ENCODE peak calls at places on chromosomes 12 and 14, in nine cellular contexts. K is GM23248; T is aorta; Q is HL-60; O is tibial nerve; N is esophagus squamous epithelium; S is K562; A is lower lobe of right lung; G is CD8-positive, alpha-beta T cell. I is an unnamed sample.

GRCh38 chr12:111022386-111022785 is 102.0 kb upstream of the MYL2 start:
- DNase-seq in G (no peak), A (no peak), N (no peak), K (no peak), Q (no peak), O (no peak), T (no peak), S (no peak), I (no peak)

GRCh38 chr14:26444745-26445144 is 153.1 kb downstream of the NOVA1 start:
- DNase-seq in S (no peak), T (no peak), O (no peak), A (no peak), G (no peak), Q (no peak), N (no peak), K (peak; percentile 47), I (no peak)

GRCh38 chr12:123063535-123063934 is 83.1 kb downstream of the ARL6IP4 start:
- DNase-seq in G (no peak), N (no peak), T (no peak), K (peak; percentile 35), S (peak; percentile 69), Q (peak; percentile 35), A (peak; percentile 24), O (no peak), I (no peak)

GRCh38 chr14:100159107-100159864 is at the start of gene DEGS2:
- DNase-seq in K (peak; percentile 37), A (peak; percentile 75), N (no peak), Q (no peak), O (no peak), G (peak; percentile 67), S (peak; percentile 34), T (no peak), I (no peak)

GRCh38 chr14:69901113-69901951 is 22.1 kb downstream of the SMOC1 start:
- DNase-seq in K (peak; percentile 49), A (no peak), O (no peak), G (no peak), Q (no peak), T (no peak), S (no peak), N (no peak), I (no peak)

GRCh38 chr14:52922656-52923055 is 28.2 kb downstream of the FERMT2 start:
- DNase-seq in T (no peak), O (no peak), Q (no peak), K (peak; percentile 83), S (no peak), A (no peak), N (no peak), G (no peak), I (no peak)

GRCh38 chr12:52884526-52885293 is 20.2 kb downstream of the KRT8 start:
- DNase-seq in N (no peak), O (peak; percentile 84), T (peak; percentile 95), A (peak; percentile 85), K (peak; percentile 67), G (peak; percentile 88), Q (no peak), S (peak; percentile 87), I (no peak)

GRCh38 chr14:52380294-52380693 is 66.2 kb downstream of the PTGER2 start:
- DNase-seq in N (no peak), K (peak; percentile 81), S (no peak), A (no peak), O (no peak), G (no peak), Q (no peak), T (no peak), I (no peak)

GRCh38 chr12:89105243-89105642 is 247.1 kb downstream of the DUSP6 start:
- DNase-seq in S (no peak), A (no peak), G (no peak), T (no peak), Q (no peak), O (no peak), K (no peak), N (no peak), I (no peak)

GRCh38 chr12:89098390-89099102 is 253.8 kb downstream of the DUSP6 start:
- DNase-seq in Q (no peak), O (no peak), K (peak; percentile 13), T (no peak), S (no peak), A (no peak), N (no peak), G (no peak), I (no peak)

GRCh38 chr12:89106950-89107349 is 245.4 kb downstream of the DUSP6 start:
- DNase-seq in G (no peak), T (no peak), A (no peak), O (no peak), N (no peak), Q (no peak), K (no peak), S (no peak), I (no peak)

GRCh38 chr12:89103831-89104230 is 248.5 kb downstream of the DUSP6 start:
- DNase-seq in A (no peak), K (peak; percentile 29), S (no peak), T (no peak), Q (no peak), N (no peak), G (no peak), O (no peak), I (no peak)

DNA sequence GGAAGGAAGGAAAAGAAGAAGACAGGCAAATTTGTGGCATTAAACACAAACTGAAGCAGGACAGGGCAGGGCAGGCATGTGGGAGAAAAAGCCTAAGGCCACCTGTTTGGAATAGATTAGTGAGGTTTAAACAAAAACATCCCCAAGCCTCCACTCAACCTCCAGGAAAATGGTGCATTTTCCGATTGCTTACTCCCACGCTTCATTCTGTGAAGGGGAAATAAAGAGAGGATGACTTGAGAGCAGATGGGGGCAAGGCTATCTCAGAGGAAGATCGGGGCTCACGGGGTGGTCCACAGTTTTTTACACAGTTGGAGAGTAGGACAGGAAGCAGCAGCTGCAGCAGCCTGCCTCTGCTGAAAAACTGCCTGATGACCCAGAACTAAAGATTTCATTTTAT is 250.9 kb downstream of the DUSP6 start:
- DNase-seq in G (no peak), N (no peak), S (no peak), A (no peak), O (no peak), T (no peak), Q (no peak), K (no peak), I (no peak)
- H3K27ac ChIP-seq in G (no peak overlapping the region), N (no peak overlapping the region), S (peak overlapping the region; percentile 41), A (no peak overlapping the region), O (no peak overlapping the region), T (no peak overlapping the region), Q (no peak overlapping the region), K (no peak overlapping the region), I (no peak overlapping the region)

GRCh38 chr12:130160306-130160705 is 2.0 kb upstream of the FZD10 start:
- DNase-seq in N (no peak), A (no peak), K (no peak), Q (no peak), O (no peak), G (no peak), T (no peak), S (no peak), I (no peak)

GRCh38 chr12:130160711-130161231 is 1.5 kb upstream of the FZD10 start:
- DNase-seq in G (no peak), A (no peak), K (no peak), N (no peak), T (peak; percentile 69), O (no peak), Q (no peak), S (no peak), I (no peak)

GRCh38 chr12:130162267-130162666 is at the start of gene FZD10:
- DNase-seq in A (no peak), O (peak; percentile 32), T (peak; percentile 83), N (no peak), Q (no peak), G (no peak), S (no peak), K (peak; percentile 50), I (no peak)

GRCh38 chr12:130162771-130163460 is 652 bp downstream of the FZD10 start:
- DNase-seq in N (no peak), G (no peak), O (no peak), K (no peak), T (peak; percentile 64), Q (no peak), A (no peak), S (no peak), I (no peak)

DNA sequence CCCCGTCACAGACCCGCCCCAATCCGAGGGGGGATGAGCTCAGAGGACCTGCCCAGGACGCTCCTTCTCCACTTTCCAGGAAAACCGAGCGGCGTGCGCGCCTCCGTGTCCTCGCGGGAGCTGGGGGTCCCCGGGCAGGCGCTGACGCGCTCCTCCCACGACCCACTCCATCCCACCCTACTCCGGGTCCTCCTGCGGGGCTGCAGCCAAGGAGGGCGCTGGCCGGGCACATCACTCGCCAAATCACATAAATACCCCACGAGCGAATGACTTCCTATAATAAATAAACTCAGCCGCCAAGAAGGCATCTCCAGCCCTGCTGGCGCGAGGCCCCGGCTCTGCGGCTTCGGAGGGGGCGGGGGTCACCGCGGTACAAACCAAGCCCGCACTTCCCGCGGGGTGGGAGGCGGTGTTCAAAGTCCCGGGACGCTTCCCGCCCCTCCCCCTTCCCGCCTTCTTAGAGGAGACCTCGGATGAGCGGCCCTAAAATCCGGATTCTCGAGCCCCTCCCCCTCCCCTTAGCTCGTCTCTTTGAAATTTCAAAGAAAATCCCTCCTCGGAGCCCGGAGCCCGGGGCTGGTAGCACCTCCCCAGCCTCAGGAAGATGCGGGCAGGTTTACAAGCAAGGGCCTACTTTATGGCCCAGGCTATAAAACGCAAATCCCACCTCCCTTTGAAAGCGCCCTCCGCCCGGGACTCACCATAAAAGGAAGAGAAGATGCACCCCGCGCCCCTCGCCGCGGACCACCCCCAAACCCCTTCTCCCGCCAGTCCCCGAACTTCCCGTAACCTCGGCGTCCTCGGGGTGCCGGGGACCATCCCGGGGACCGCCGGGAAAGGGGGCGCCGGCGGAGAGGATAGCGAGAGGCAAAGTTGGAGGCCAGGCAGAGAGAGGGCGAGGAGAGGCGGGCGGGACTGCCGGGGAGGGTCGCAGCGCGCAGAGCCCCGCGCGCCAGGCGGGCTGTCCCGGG is 718 bp upstream of the FZD10 start:
- DNase-seq in Q (no peak), N (no peak), S (no peak), A (no peak), K (peak; percentile 12), O (no peak), G (no peak), T (peak; percentile 83), I (no peak)
- H3K4me3 ChIP-seq in Q (no peak overlapping the region), N (peak overlapping the region; percentile 68), S (no peak overlapping the region), A (peak overlapping the region; percentile 52), K (peak overlapping the region; percentile 32), O (peak overlapping the region; percentile 57), G (no peak overlapping the region), T (peak overlapping the region; percentile 49), I (no peak overlapping the region)

DNA sequence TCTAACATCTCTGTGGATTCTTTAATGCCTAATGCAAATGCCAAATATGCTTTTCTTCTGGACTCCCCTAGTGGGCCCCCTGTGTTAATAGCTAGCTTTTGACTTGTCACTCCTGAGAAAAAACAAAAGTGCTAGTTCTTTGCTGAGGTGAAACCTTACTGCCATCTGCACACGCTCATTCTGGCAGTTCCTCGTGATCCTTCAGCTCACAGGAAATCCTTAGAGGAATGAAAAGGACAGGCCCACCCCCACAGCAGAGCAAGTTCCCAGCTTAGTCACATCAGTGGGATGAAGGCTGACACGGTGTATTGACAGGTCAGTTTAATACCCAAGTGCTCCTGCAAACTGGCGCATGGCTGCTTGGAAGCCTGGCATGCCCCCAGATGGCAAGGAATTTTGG is 165.1 kb upstream of the ATP2B1 start:
- DNase-seq in A (no peak), T (no peak), G (no peak), N (no peak), S (no peak), K (no peak), Q (no peak), O (no peak), I (no peak)
- H3K27ac ChIP-seq in A (no peak overlapping the region), T (no peak overlapping the region), G (no peak overlapping the region), N (no peak overlapping the region), S (no peak overlapping the region), K (no peak overlapping the region), Q (no peak overlapping the region), O (no peak overlapping the region), I (no peak overlapping the region)

GRCh38 chr14:105528197-105528858 is 1.9 kb downstream of the TMEM121 start:
- DNase-seq in Q (peak; percentile 60), G (peak; percentile 83), T (peak; percentile 94), A (peak; percentile 86), S (peak; percentile 79), K (peak; percentile 90), O (peak; percentile 67), N (no peak), I (peak; percentile 8)

GRCh38 chr14:105528859-105529505 is 2.6 kb downstream of the TMEM121 start:
- DNase-seq in Q (no peak), A (peak; percentile 52), G (no peak), K (peak; percentile 27), S (no peak), O (no peak), N (no peak), T (peak; percentile 75), I (no peak)

GRCh38 chr14:105530446-105531087 is 4.2 kb downstream of the TMEM121 start:
- DNase-seq in S (no peak), N (no peak), K (no peak), A (no peak), T (peak; percentile 49), G (no peak), Q (no peak), O (no peak), I (no peak)

GRCh38 chr14:105531088-105531957 is 4.9 kb downstream of the TMEM121 start:
- DNase-seq in S (no peak), O (no peak), N (no peak), A (no peak), G (no peak), K (no peak), T (peak; percentile 74), Q (no peak), I (no peak)

DNA sequence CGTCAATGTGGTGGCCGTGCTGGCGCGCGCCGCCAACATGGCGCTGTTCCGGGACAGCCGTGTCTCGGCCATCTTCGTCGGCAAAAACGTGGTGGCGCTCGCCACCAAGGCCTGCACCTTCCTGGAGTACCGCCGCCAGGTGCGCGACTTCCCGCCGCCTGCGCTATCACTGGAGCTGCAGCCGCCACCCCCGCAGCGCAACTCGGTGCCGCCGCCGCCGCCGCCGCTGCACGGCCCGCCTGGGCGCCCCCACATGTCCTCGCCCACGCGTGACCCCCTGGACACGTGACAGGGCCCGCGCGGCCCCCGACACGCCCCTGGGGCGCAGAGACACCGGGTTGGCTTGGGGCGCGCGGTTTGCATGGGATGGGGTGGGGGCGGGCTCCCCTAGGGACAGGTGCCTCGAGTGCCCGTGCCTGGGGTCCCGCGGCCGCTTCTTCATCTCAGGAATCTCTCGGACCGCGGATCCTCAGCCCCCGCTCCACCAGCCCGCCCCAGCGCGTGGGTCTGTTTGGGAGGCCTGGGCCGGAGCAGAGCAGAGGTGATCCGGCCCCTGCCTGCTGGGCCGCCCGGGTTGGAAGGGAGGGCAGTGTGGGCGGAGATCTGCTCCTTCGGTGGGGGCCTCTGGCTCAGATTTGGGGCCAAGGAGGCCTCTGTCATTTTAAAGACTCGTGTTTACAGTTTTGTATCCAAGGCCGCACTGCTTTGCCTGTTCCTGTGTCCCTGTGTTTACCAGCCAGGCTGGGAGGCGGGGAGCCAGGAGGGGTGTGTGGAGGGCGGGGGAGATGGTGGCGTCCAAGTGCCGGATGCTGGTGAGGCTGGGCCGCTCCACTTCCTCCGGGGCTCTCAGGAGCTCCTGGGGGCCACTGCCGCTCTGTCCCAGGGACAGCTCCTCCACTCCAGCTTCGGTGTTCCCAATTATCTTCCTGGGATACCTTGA is 3.4 kb downstream of the TMEM121 start:
- DNase-seq in A (peak; percentile 51), G (no peak), Q (no peak), K (no peak), S (peak; percentile 43), T (peak; percentile 75), N (no peak), O (no peak), I (no peak)
- H3K4me3 ChIP-seq in A (peak overlapping the region; percentile 75), G (peak overlapping the region; percentile 63), Q (no peak overlapping the region), K (no peak overlapping the region), S (no peak overlapping the region), T (no peak overlapping the region), N (no peak overlapping the region), O (no peak overlapping the region), I (no peak overlapping the region)